ENCODE peak calls at places on chromosomes 5 and 9, in nine cellular contexts. One of them, this sample, is unnamed.
A peak's percentile ranks its signal among the peaks of the same experiment; 100 is the strongest.

GRCh38 chr9:84386753-84387152 is 46.2 kb upstream of the SLC28A3 start:
- DNase-seq in left lung: no peak
- DNase-seq in choroid plexus epithelial cell: no peak
- DNase-seq in lower lobe of right lung: no peak
- DNase-seq in fibroblast of the aortic adventitia: no peak
- DNase-seq in GM13977: no peak
- DNase-seq in sigmoid colon: no peak
- DNase-seq in activated CD8-positive, alpha-beta T cell treated with anti-CD3 and anti-CD28 coated beads for 36 hours: no peak
- DNase-seq in cardiac muscle cell: no peak
- DNase-seq in this sample: no peak

GRCh38 chr5:31086839-31087415 is 106.6 kb upstream of the CDH6 start:
- DNase-seq in left lung: no peak
- DNase-seq in choroid plexus epithelial cell: no peak
- DNase-seq in lower lobe of right lung: no peak
- DNase-seq in fibroblast of the aortic adventitia: no peak
- DNase-seq in GM13977: no peak
- DNase-seq in sigmoid colon: no peak
- DNase-seq in activated CD8-positive, alpha-beta T cell treated with anti-CD3 and anti-CD28 coated beads for 36 hours: no peak
- DNase-seq in cardiac muscle cell: peak; percentile 22
- DNase-seq in this sample: no peak

GRCh38 chr5:124524552-124525232 is 221.7 kb downstream of the ZNF608 start:
- DNase-seq in left lung: no peak
- DNase-seq in choroid plexus epithelial cell: no peak
- DNase-seq in lower lobe of right lung: no peak
- DNase-seq in fibroblast of the aortic adventitia: no peak
- DNase-seq in GM13977: peak; percentile 63
- DNase-seq in sigmoid colon: no peak
- DNase-seq in activated CD8-positive, alpha-beta T cell treated with anti-CD3 and anti-CD28 coated beads for 36 hours: no peak
- DNase-seq in cardiac muscle cell: no peak
- DNase-seq in this sample: no peak

GRCh38 chr9:115989816-115990215 is 163.8 kb upstream of the PAPPA start:
- DNase-seq in left lung: no peak
- DNase-seq in choroid plexus epithelial cell: no peak
- DNase-seq in lower lobe of right lung: no peak
- DNase-seq in fibroblast of the aortic adventitia: no peak
- DNase-seq in GM13977: no peak
- DNase-seq in sigmoid colon: no peak
- DNase-seq in activated CD8-positive, alpha-beta T cell treated with anti-CD3 and anti-CD28 coated beads for 36 hours: no peak
- DNase-seq in cardiac muscle cell: no peak
- DNase-seq in this sample: no peak

GRCh38 chr9:131469951-131470350 is 32.8 kb upstream of the POMT1 start:
- DNase-seq in left lung: no peak
- DNase-seq in choroid plexus epithelial cell: no peak
- DNase-seq in lower lobe of right lung: no peak
- DNase-seq in fibroblast of the aortic adventitia: no peak
- DNase-seq in GM13977: no peak
- DNase-seq in sigmoid colon: no peak
- DNase-seq in activated CD8-positive, alpha-beta T cell treated with anti-CD3 and anti-CD28 coated beads for 36 hours: no peak
- DNase-seq in cardiac muscle cell: no peak
- DNase-seq in this sample: no peak

GRCh38 chr9:132745911-132746709 is 75.8 kb downstream of the GTF3C4 start:
- DNase-seq in left lung: no peak
- DNase-seq in choroid plexus epithelial cell: no peak
- DNase-seq in lower lobe of right lung: no peak
- DNase-seq in fibroblast of the aortic adventitia: no peak
- DNase-seq in GM13977: no peak
- DNase-seq in sigmoid colon: peak; percentile 24
- DNase-seq in activated CD8-positive, alpha-beta T cell treated with anti-CD3 and anti-CD28 coated beads for 36 hours: no peak
- DNase-seq in cardiac muscle cell: no peak
- DNase-seq in this sample: no peak

GRCh38 chr5:172658391-172658790 is 17.3 kb downstream of the NEURL1B start:
- DNase-seq in left lung: no peak
- DNase-seq in choroid plexus epithelial cell: no peak
- DNase-seq in lower lobe of right lung: no peak
- DNase-seq in fibroblast of the aortic adventitia: no peak
- DNase-seq in GM13977: no peak
- DNase-seq in sigmoid colon: peak; percentile 61
- DNase-seq in activated CD8-positive, alpha-beta T cell treated with anti-CD3 and anti-CD28 coated beads for 36 hours: no peak
- DNase-seq in cardiac muscle cell: no peak
- DNase-seq in this sample: no peak

GRCh38 chr5:126961702-126962101 is 68.7 kb downstream of the MARCHF3 start:
- DNase-seq in left lung: no peak
- DNase-seq in choroid plexus epithelial cell: peak; percentile 54
- DNase-seq in lower lobe of right lung: no peak
- DNase-seq in fibroblast of the aortic adventitia: no peak
- DNase-seq in GM13977: no peak
- DNase-seq in sigmoid colon: no peak
- DNase-seq in activated CD8-positive, alpha-beta T cell treated with anti-CD3 and anti-CD28 coated beads for 36 hours: no peak
- DNase-seq in cardiac muscle cell: no peak
- DNase-seq in this sample: no peak

GRCh38 chr9:125996671-125997509 is 249.7 kb downstream of the PBX3 start:
- DNase-seq in left lung: peak; percentile 46
- DNase-seq in choroid plexus epithelial cell: no peak
- DNase-seq in lower lobe of right lung: peak; percentile 22
- DNase-seq in fibroblast of the aortic adventitia: no peak
- DNase-seq in GM13977: no peak
- DNase-seq in sigmoid colon: peak; percentile 36
- DNase-seq in activated CD8-positive, alpha-beta T cell treated with anti-CD3 and anti-CD28 coated beads for 36 hours: no peak
- DNase-seq in cardiac muscle cell: no peak
- DNase-seq in this sample: no peak

GRCh38 chr9:962023-962422 is 14.4 kb upstream of the DMRT3 start:
- DNase-seq in left lung: no peak
- DNase-seq in choroid plexus epithelial cell: no peak
- DNase-seq in lower lobe of right lung: no peak
- DNase-seq in fibroblast of the aortic adventitia: no peak
- DNase-seq in GM13977: no peak
- DNase-seq in sigmoid colon: no peak
- DNase-seq in activated CD8-positive, alpha-beta T cell treated with anti-CD3 and anti-CD28 coated beads for 36 hours: no peak
- DNase-seq in cardiac muscle cell: no peak
- DNase-seq in this sample: no peak

GRCh38 chr9:122354536-122355199 is 16.2 kb upstream of the PTGS1 start:
- DNase-seq in left lung: no peak
- DNase-seq in choroid plexus epithelial cell: no peak
- DNase-seq in lower lobe of right lung: no peak
- DNase-seq in fibroblast of the aortic adventitia: no peak
- DNase-seq in GM13977: no peak
- DNase-seq in sigmoid colon: no peak
- DNase-seq in activated CD8-positive, alpha-beta T cell treated with anti-CD3 and anti-CD28 coated beads for 36 hours: no peak
- DNase-seq in cardiac muscle cell: no peak
- DNase-seq in this sample: no peak

GRCh38 chr9:15333376-15333881 is 26.4 kb upstream of the TTC39B start:
- DNase-seq in left lung: no peak
- DNase-seq in choroid plexus epithelial cell: no peak
- DNase-seq in lower lobe of right lung: no peak
- DNase-seq in fibroblast of the aortic adventitia: no peak
- DNase-seq in GM13977: no peak
- DNase-seq in sigmoid colon: no peak
- DNase-seq in activated CD8-positive, alpha-beta T cell treated with anti-CD3 and anti-CD28 coated beads for 36 hours: no peak
- DNase-seq in cardiac muscle cell: no peak
- DNase-seq in this sample: no peak

DNA sequence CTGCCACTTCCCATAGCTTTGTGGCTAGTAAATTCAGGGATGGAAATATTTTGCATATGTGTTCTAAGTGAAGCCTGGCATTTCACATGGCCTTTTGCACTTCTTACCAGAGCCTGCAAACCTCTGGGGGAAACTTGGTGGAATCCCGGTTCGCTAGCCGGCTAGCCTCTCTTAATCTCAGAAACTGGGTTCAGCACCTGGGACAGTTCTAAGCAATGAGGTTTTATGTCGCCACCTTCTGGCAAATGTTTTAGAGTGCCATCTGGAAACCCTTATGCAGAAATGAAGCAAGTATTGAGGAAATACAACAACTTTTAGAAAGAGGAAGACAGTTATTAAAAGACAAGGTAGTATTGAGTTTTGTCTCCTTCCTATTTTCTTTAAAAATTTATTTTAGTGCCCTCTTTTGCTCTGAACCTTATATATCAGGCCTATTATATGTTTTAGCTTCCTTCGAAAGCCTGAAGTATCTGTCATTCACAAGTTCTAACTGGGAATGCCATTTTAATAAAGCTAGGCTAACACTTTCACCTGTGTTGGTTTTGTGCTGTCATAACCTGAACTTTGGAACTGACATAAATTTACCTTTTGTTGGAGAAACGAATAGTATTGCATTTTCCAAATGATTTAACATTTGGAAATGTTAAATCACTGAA is 963 bp upstream of the HTR1A start:
- DNase-seq in left lung: no peak
- DNase-seq in choroid plexus epithelial cell: peak; percentile 85
- DNase-seq in lower lobe of right lung: no peak
- DNase-seq in fibroblast of the aortic adventitia: peak; percentile 79
- DNase-seq in GM13977: peak; percentile 78
- DNase-seq in sigmoid colon: no peak
- DNase-seq in activated CD8-positive, alpha-beta T cell treated with anti-CD3 and anti-CD28 coated beads for 36 hours: peak; percentile 53
- DNase-seq in cardiac muscle cell: peak; percentile 92
- DNase-seq in this sample: peak; percentile 62
- TF ChIP-seq CTCF in left lung: peak; percentile 50
- TF ChIP-seq CTCF in choroid plexus epithelial cell: peak; percentile 85
- TF ChIP-seq CTCF in lower lobe of right lung: peak; percentile 45
- TF ChIP-seq CTCF in fibroblast of the aortic adventitia: peak; percentile 64
- TF ChIP-seq CTCF in GM13977: peak; percentile 84
- TF ChIP-seq CTCF in sigmoid colon: no peak
- TF ChIP-seq CTCF in activated CD8-positive, alpha-beta T cell treated with anti-CD3 and anti-CD28 coated beads for 36 hours: peak; percentile 44
- TF ChIP-seq CTCF in cardiac muscle cell: peak; percentile 80
- TF ChIP-seq CTCF in this sample: peak; percentile 75

DNA sequence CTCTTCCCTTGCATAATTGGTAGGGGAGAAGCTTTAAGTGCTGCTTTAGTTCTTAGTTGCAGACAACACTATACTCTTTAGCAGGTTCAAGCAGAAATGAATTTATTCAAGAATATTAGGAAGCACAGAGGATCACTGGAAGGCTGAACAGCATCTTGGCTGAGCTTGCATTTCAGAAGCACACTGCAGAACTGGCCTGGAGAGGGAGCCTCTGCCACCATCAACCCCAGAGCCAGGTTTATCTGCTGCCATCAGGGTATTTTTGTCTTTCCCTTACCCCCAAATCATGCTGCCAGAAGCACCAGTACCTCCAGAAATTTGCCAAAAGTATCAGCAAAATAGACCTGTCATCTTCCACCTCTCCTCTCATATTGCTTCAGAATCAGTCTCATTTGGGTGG is 440.7 kb downstream of the DMAC1 start:
- DNase-seq in left lung: no peak
- DNase-seq in choroid plexus epithelial cell: peak; percentile 36
- DNase-seq in lower lobe of right lung: no peak
- DNase-seq in fibroblast of the aortic adventitia: no peak
- DNase-seq in GM13977: no peak
- DNase-seq in sigmoid colon: no peak
- DNase-seq in activated CD8-positive, alpha-beta T cell treated with anti-CD3 and anti-CD28 coated beads for 36 hours: no peak
- DNase-seq in cardiac muscle cell: peak; percentile 16
- DNase-seq in this sample: no peak
- TF ChIP-seq CTCF in left lung: no peak
- TF ChIP-seq CTCF in choroid plexus epithelial cell: peak; percentile 63
- TF ChIP-seq CTCF in lower lobe of right lung: no peak
- TF ChIP-seq CTCF in fibroblast of the aortic adventitia: no peak
- TF ChIP-seq CTCF in GM13977: no peak
- TF ChIP-seq CTCF in sigmoid colon: no peak
- TF ChIP-seq CTCF in activated CD8-positive, alpha-beta T cell treated with anti-CD3 and anti-CD28 coated beads for 36 hours: no peak
- TF ChIP-seq CTCF in cardiac muscle cell: peak; percentile 42
- TF ChIP-seq CTCF in this sample: no peak

GRCh38 chr5:77816686-77817085 is 40.5 kb upstream of the TBCA start:
- DNase-seq in left lung: no peak
- DNase-seq in choroid plexus epithelial cell: no peak
- DNase-seq in lower lobe of right lung: no peak
- DNase-seq in fibroblast of the aortic adventitia: no peak
- DNase-seq in GM13977: no peak
- DNase-seq in sigmoid colon: no peak
- DNase-seq in activated CD8-positive, alpha-beta T cell treated with anti-CD3 and anti-CD28 coated beads for 36 hours: no peak
- DNase-seq in cardiac muscle cell: no peak
- DNase-seq in this sample: no peak

DNA sequence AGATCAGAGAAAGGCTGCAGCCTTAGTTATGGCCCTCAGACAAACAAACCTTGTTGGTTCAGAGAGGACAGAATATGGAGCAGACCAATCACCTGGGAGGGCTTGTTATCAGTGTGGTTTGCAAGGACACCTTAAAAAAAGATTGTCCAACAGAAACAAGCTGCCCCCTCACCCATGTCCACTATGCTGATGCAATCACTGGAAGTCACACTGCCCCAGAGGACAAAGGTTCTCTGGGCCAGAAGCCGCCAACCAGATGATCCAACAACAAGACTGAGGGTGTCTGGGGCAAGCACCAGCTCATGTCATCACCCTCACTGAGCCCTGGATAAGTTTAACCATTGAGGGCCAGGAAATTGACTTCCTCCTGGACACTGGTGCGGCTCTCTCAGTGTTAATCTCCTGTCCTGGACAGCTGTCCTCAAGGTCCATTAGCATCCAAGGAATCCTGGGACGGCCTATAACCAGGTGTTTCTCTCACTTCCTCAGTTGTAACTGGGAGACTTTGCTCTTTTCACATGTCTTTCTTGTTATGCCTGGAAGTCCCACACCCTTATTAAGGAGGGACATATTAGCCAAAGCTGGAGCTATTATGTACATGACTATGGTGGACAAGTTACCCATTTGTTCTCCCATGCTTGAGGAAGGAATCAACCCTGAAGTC is 36.9 kb upstream of the TBCA start:
- DNase-seq in left lung: no peak
- DNase-seq in choroid plexus epithelial cell: no peak
- DNase-seq in lower lobe of right lung: no peak
- DNase-seq in fibroblast of the aortic adventitia: no peak
- DNase-seq in GM13977: no peak
- DNase-seq in sigmoid colon: no peak
- DNase-seq in activated CD8-positive, alpha-beta T cell treated with anti-CD3 and anti-CD28 coated beads for 36 hours: no peak
- DNase-seq in cardiac muscle cell: no peak
- DNase-seq in this sample: no peak
- TF ChIP-seq CTCF in left lung: no peak
- TF ChIP-seq CTCF in choroid plexus epithelial cell: no peak
- TF ChIP-seq CTCF in lower lobe of right lung: no peak
- TF ChIP-seq CTCF in fibroblast of the aortic adventitia: no peak
- TF ChIP-seq CTCF in GM13977: no peak
- TF ChIP-seq CTCF in sigmoid colon: no peak
- TF ChIP-seq CTCF in activated CD8-positive, alpha-beta T cell treated with anti-CD3 and anti-CD28 coated beads for 36 hours: no peak
- TF ChIP-seq CTCF in cardiac muscle cell: no peak
- TF ChIP-seq CTCF in this sample: no peak

GRCh38 chr9:124839612-124840299 is 13.5 kb upstream of the WDR38 start:
- DNase-seq in left lung: peak; percentile 9
- DNase-seq in choroid plexus epithelial cell: peak; percentile 52
- DNase-seq in lower lobe of right lung: no peak
- DNase-seq in fibroblast of the aortic adventitia: peak; percentile 36
- DNase-seq in GM13977: no peak
- DNase-seq in sigmoid colon: no peak
- DNase-seq in activated CD8-positive, alpha-beta T cell treated with anti-CD3 and anti-CD28 coated beads for 36 hours: no peak
- DNase-seq in cardiac muscle cell: no peak
- DNase-seq in this sample: no peak
- TF ChIP-seq CTCF in left lung: peak; percentile 16
- TF ChIP-seq CTCF in choroid plexus epithelial cell: peak; percentile 70
- TF ChIP-seq CTCF in lower lobe of right lung: peak; percentile 44
- TF ChIP-seq CTCF in fibroblast of the aortic adventitia: peak; percentile 66
- TF ChIP-seq CTCF in GM13977: peak; percentile 25
- TF ChIP-seq CTCF in sigmoid colon: no peak
- TF ChIP-seq CTCF in activated CD8-positive, alpha-beta T cell treated with anti-CD3 and anti-CD28 coated beads for 36 hours: no peak
- TF ChIP-seq CTCF in cardiac muscle cell: peak; percentile 62
- TF ChIP-seq CTCF in this sample: peak; percentile 71

DNA sequence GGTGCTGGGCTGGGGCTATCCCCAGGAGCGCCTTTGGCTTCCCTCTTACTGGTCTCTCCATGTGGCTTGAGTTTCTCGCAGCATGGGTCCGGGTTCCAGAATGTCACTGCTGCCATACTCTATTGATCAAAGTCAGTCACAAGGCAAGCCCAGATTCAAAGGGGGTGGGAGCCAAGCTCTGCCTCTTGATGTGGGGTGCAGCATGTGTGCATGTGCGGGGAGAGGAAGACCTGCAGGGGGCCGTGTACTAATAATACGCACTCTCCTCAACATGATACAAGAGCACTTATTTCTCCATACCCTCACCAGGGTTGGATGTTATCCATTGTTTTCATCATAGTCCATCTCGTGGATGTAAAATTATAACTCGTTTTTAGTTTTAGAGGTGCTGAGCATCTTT is 81.2 kb downstream of the NDFIP1 start:
- DNase-seq in left lung: no peak
- DNase-seq in choroid plexus epithelial cell: no peak
- DNase-seq in lower lobe of right lung: no peak
- DNase-seq in fibroblast of the aortic adventitia: no peak
- DNase-seq in GM13977: no peak
- DNase-seq in sigmoid colon: no peak
- DNase-seq in activated CD8-positive, alpha-beta T cell treated with anti-CD3 and anti-CD28 coated beads for 36 hours: no peak
- DNase-seq in cardiac muscle cell: no peak
- DNase-seq in this sample: no peak
- TF ChIP-seq CTCF in left lung: no peak
- TF ChIP-seq CTCF in choroid plexus epithelial cell: no peak
- TF ChIP-seq CTCF in lower lobe of right lung: no peak
- TF ChIP-seq CTCF in fibroblast of the aortic adventitia: no peak
- TF ChIP-seq CTCF in GM13977: no peak
- TF ChIP-seq CTCF in sigmoid colon: no peak
- TF ChIP-seq CTCF in activated CD8-positive, alpha-beta T cell treated with anti-CD3 and anti-CD28 coated beads for 36 hours: no peak
- TF ChIP-seq CTCF in cardiac muscle cell: no peak
- TF ChIP-seq CTCF in this sample: no peak

This sample was measured in astrocyte of the spinal cord.